ENCODE peak calls at places on chromosomes 16 and 17, in eight cellular contexts. U, W, Q, Y, G, Z, F and B are unnamed samples.

GRCh38 chr17:82806645-82807044 is 33.2 kb downstream of the ZNF750 start:
- DNase-seq in U (no peak), W (peak; percentile 17), Q (no peak), Y (no peak), G (no peak), Z (no peak), F (no peak), B (no peak)

GRCh38 chr16:10992112-10992511 is 47.7 kb downstream of the CLEC16A start:
- DNase-seq in U (peak; percentile 81), W (no peak), Q (no peak), Y (no peak), G (no peak), Z (no peak), F (no peak), B (no peak)

GRCh38 chr16:72825912-72826621 is 221.9 kb downstream of the ZFHX3 start:
- DNase-seq in U (no peak), W (no peak), Q (no peak), Y (no peak), G (no peak), Z (no peak), F (no peak), B (no peak)

GRCh38 chr17:43816336-43817320 is 16.3 kb downstream of the MPP3 start:
- DNase-seq in U (no peak), W (no peak), Q (no peak), Y (no peak), G (no peak), Z (no peak), F (no peak), B (no peak)

GRCh38 chr17:17870292-17870691 is 33.5 kb upstream of the SREBF1 start:
- DNase-seq in U (no peak), W (no peak), Q (no peak), Y (no peak), G (no peak), Z (no peak), F (no peak), B (no peak)

GRCh38 chr17:10305336-10306096 is 67.3 kb downstream of the MYH13 start:
- DNase-seq in U (no peak), W (no peak), Q (no peak), Y (no peak), G (no peak), Z (no peak), F (no peak), B (no peak)

GRCh38 chr16:64489449-64489848 is 632.4 kb downstream of the CDH11 start:
- DNase-seq in U (no peak), W (no peak), Q (no peak), Y (no peak), G (no peak), Z (no peak), F (no peak), B (no peak)

GRCh38 chr16:1557576-1557975 is 24.1 kb downstream of the TMEM204 start:
- DNase-seq in U (no peak), W (no peak), Q (no peak), Y (no peak), G (no peak), Z (no peak), F (no peak), B (no peak)

GRCh38 chr16:57380671-57381462 is 8.6 kb downstream of the CX3CL1 start:
- DNase-seq in U (no peak), W (no peak), Q (peak; percentile 37), Y (peak; percentile 64), G (no peak), Z (no peak), F (no peak), B (no peak)

GRCh38 chr17:38425744-38426143 is 2.5 kb upstream of the ARHGAP23 start:
- DNase-seq in U (no peak), W (no peak), Q (no peak), Y (no peak), G (no peak), Z (no peak), F (no peak), B (no peak)

GRCh38 chr17:44920565-44920940 is 5.3 kb upstream of the GFAP start:
- DNase-seq in U (no peak), W (no peak), Q (no peak), Y (peak; percentile 68), G (peak; percentile 20), Z (no peak), F (peak; percentile 1), B (no peak)

DNA sequence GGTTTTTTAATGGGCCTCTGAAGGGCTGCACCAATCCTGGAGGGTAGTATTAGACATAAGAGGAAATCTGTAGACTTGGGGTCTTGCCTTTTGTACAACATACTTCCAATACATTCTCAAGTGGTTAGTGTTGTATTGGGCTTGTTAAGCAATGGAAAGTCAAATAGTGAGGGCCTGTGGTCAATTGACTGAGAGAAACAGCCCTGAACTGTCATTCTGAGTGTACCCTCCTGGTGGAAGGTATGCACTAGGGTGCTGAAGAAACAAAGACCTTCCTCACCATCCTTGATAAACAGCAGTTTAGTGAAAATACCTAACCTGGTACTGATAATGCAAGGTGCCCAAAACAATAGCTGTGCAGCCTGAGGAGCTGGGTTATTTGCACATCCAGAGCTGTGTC is 22.2 kb downstream of the OR2C1 start:
- DNase-seq in U (no peak), W (no peak), Q (no peak), Y (no peak), G (no peak), Z (no peak), F (no peak), B (no peak)
- H3K9me3 ChIP-seq in U (peaks cover 9% of the 10 kb centered on the region), W (peaks cover 88% of the 10 kb centered on the region), Q (peaks cover 93% of the 10 kb centered on the region), Y (peaks cover 5% of the 10 kb centered on the region), G (peaks cover 26% of the 10 kb centered on the region), Z (peaks cover 55% of the 10 kb centered on the region), F (peaks cover 48% of the 10 kb centered on the region), B (peaks cover 27% of the 10 kb centered on the region)

DNA sequence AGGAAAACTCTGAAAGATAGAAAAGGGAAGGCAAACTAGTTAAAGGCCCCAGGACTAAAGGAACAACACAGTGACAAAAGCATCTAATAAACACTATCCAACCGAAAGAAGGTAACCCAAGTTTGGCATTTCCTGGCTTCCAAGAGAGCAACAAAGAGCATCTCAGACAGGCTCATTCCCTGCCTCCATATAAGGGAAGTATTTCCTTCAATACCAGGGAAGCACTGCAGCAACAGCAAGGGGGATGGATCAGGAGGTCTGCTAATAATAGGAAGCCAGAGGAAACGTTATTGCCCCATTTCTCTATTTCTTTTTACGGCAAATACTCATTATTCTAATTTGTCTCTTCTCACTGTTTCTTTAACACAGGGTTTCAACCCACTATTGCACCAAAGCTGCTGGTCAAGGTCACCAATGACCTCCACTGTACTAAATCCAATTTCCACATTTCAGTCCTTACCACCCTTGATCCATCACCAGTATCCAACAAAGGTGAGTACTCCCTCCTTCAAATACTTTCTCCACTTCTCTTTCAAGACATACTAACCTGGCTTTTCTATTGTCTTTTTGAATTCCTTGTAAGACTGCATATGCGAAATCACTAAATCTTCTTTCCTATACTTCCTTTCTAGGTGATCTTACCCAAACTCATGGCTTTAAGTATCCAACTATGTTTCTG is 86.1 kb downstream of the KANSL1 start:
- DNase-seq in U (no peak), W (no peak), Q (no peak), Y (no peak), G (no peak), Z (no peak), F (no peak), B (no peak)
- H3K4me1 ChIP-seq in U (peaks cover 8% of the 10 kb centered on the region), W (peaks cover 45% of the 10 kb centered on the region), Q (peaks cover 58% of the 10 kb centered on the region), Y (peaks cover 12% of the 10 kb centered on the region), G (peaks cover 18% of the 10 kb centered on the region), Z (peaks cover 36% of the 10 kb centered on the region), F (peaks cover 72% of the 10 kb centered on the region), B (peaks cover 11% of the 10 kb centered on the region)

GRCh38 chr17:51673066-51673465 is 412.7 kb downstream of the UTP18 start:
- DNase-seq in U (no peak), W (no peak), Q (no peak), Y (no peak), G (no peak), Z (no peak), F (no peak), B (peak; percentile 33)
- H3K9me3 ChIP-seq in U (no peaks in the 10 kb centered on the region), W (no peaks in the 10 kb centered on the region), Q (peaks cover 2% of the 10 kb centered on the region), Y (no peaks in the 10 kb centered on the region), G (no peaks in the 10 kb centered on the region), Z (peaks cover 3% of the 10 kb centered on the region), F (no peaks in the 10 kb centered on the region), B (no peaks in the 10 kb centered on the region)

GRCh38 chr16:50278251-50278650 is 11.9 kb downstream of the ADCY7 start:
- DNase-seq in U (no peak), W (no peak), Q (no peak), Y (no peak), G (no peak), Z (no peak), F (no peak), B (no peak)

GRCh38 chr16:50275428-50276127 is 9.2 kb downstream of the ADCY7 start:
- DNase-seq in U (no peak), W (peak; percentile 28), Q (no peak), Y (no peak), G (no peak), Z (no peak), F (no peak), B (no peak)

GRCh38 chr16:50276128-50276444 is 9.7 kb downstream of the ADCY7 start:
- DNase-seq in U (no peak), W (no peak), Q (no peak), Y (peak; percentile 4), G (no peak), Z (no peak), F (no peak), B (no peak)

GRCh38 chr16:50274771-50275415 is 8.5 kb downstream of the ADCY7 start:
- DNase-seq in U (no peak), W (peak; percentile 23), Q (no peak), Y (peak; percentile 4), G (no peak), Z (no peak), F (no peak), B (no peak)

DNA sequence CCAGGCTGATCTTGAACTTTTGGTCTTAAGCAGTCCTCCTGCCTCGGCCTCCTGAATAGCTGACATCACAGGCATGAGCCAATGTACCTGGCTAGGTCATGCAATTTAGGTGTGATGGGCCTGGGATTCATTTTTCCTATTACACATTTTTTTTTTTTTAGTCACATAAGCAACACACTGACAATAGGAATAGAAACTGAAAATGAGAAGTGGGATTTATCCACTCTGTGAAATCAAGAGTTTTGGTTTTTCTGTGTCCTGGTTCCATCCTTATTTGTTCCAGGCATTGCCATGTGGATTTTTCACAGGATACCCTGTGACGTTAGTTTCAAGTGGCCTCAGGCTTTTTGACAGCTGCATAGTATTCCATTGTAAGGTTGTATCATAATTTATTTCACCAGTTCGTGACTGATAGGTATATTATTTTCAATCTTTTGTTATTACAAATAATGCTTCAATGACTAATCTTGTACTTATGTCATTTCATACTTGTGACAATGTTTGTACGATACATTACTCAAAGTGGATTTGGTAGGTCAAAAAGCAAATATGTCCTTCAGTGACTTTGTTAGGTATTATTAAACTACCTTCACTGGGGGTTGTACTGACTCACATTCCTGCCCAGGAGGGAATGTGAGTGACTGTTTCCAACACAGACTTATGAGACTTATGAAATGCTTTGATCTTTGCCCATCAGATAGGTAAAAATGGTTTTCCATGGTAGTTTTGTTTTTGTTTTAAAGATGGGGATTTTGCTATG is 10.6 kb downstream of the ADCY7 start:
- DNase-seq in U (no peak), W (no peak), Q (peak; percentile 36), Y (no peak), G (no peak), Z (no peak), F (no peak), B (no peak)
- H3K4me1 ChIP-seq in U (no peaks in the 10 kb centered on the region), W (peaks cover 21% of the 10 kb centered on the region), Q (no peaks in the 10 kb centered on the region), Y (no peaks in the 10 kb centered on the region), G (no peaks in the 10 kb centered on the region), Z (no peaks in the 10 kb centered on the region), F (peaks cover 35% of the 10 kb centered on the region), B (no peaks in the 10 kb centered on the region)